ENCODE peak calls at places on chromosomes 3 and 15, in four cellular contexts. H is HepG2, Z is NT2/D1, N is GM12878. J is an unnamed sample.
A peak's percentile ranks its signal among the peaks of the same experiment; 100 is the strongest.

GRCh38 chr3:48966876-48967361 is 23.1 kb upstream of the P4HTM start:
- DNase-seq in Z (no peak), N (no peak), H (no peak), J (no peak)

GRCh38 chr3:193857996-193858395 is 265.0 kb downstream of the OPA1 start:
- DNase-seq in Z (no peak), H (no peak), N (no peak), J (no peak)

GRCh38 chr15:77171568-77171967 is 100.7 kb upstream of the TSPAN3 start:
- DNase-seq in N (no peak), Z (no peak), H (no peak), J (no peak)

GRCh38 chr3:14151471-14152083 is 26.7 kb downstream of the TMEM43 start:
- DNase-seq in Z (no peak), N (no peak), H (no peak), J (no peak)

GRCh38 chr3:13420051-13420816 is at the start of gene NUP210:
- DNase-seq in N (no peak), Z (no peak), H (peak; percentile 50), J (peak; percentile 75)

GRCh38 chr3:104291437-104291851 is 1075.3 kb upstream of the ALCAM start:
- DNase-seq in N (no peak), H (no peak), Z (no peak), J (no peak)

GRCh38 chr3:127658234-127658633 is 14.5 kb upstream of the ABTB1 start:
- DNase-seq in H (no peak), Z (no peak), N (no peak), J (no peak)

GRCh38 chr3:88912294-88913014 is 195.0 kb upstream of the EPHA3 start:
- DNase-seq in H (no peak), N (no peak), Z (peak; percentile 80), J (no peak)

GRCh38 chr3:129558772-129559564 is 16.0 kb downstream of the H1-8 start:
- DNase-seq in N (no peak), H (peak; percentile 74), Z (no peak), J (no peak)
- TF ChIP-seq SUZ12 in N (no peak), H (no peak), Z (no peak), J (no peak)

GRCh38 chr3:159787794-159788205 is 200.8 kb upstream of the IL12A start:
- DNase-seq in Z (no peak), H (peak; percentile 64), N (no peak), J (no peak)

GRCh38 chr3:159789742-159790635 is 198.6 kb upstream of the IL12A start:
- DNase-seq in Z (no peak), H (no peak), N (no peak), J (no peak)

GRCh38 chr3:159787191-159787590 is 201.4 kb upstream of the IL12A start:
- DNase-seq in Z (no peak), H (peak; percentile 85), N (no peak), J (no peak)

GRCh38 chr3:159788291-159788690 is 200.3 kb upstream of the IL12A start:
- DNase-seq in Z (no peak), H (no peak), N (no peak), J (no peak)

DNA sequence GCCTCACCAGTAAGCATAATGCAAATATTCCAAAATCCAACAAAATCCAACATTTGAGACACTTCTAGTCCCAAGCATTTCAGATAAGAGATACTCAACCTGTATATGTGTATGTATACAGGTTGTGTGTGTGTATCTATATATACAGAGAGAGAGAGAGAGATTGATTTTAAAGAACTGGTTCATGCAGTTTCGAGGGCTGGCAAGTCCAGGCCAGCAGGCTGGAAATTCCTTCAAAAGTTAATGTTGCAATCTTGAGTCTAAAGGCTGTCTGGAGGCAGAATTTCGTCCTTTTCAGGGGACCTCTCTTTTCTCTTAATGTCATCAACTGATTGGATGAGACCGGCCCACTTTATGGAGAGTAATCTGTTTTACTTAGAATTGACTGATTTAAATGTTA is 199.6 kb upstream of the IL12A start:
- DNase-seq in H (no peak), N (no peak), Z (no peak), J (no peak)
- TF ChIP-seq SUZ12 in H (no peak), N (no peak), Z (no peak), J (no peak)

GRCh38 chr3:29065211-29065785 is 215.6 kb upstream of the RBMS3 start:
- DNase-seq in N (no peak), Z (peak; percentile 74), H (no peak), J (peak; percentile 34)

GRCh38 chr3:29067014-29067413 is 213.9 kb upstream of the RBMS3 start:
- DNase-seq in H (no peak), N (no peak), Z (no peak), J (no peak)

DNA sequence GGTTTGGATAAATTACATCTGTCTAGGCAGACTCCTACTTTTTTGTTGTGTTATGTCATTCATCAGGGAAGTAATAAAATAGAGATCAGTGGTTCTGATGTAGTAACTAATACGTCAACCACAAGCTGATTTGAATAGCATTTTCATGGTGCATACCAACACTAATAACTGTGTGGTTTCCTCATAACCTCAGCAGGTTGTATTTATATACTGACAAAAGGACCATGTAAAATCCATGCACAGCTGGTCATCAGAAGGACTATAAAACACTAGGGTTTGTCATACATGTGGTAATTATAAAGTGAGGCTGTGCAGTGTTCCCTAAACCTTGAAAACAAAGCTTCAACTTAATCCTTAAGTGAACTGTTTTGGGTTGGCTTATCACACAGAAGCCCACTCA is 216.8 kb upstream of the RBMS3 start:
- DNase-seq in H (no peak), N (no peak), Z (no peak), J (peak; percentile 6)
- TF ChIP-seq SUZ12 in H (no peak), N (no peak), Z (no peak), J (no peak)

GRCh38 chr3:53219897-53220483 is 35.8 kb downstream of the TKT start:
- DNase-seq in H (peak; percentile 76), N (peak; percentile 17), Z (peak; percentile 90), J (peak; percentile 88)
- TF ChIP-seq SUZ12 in H (no peak), N (no peak), Z (no peak), J (no peak)

GRCh38 chr15:64224508-64224907 is 61.7 kb upstream of the PPIB start:
- DNase-seq in N (no peak), Z (no peak), H (peak; percentile 10), J (no peak)
- TF ChIP-seq SUZ12 in N (no peak), Z (no peak), H (no peak), J (no peak)

DNA sequence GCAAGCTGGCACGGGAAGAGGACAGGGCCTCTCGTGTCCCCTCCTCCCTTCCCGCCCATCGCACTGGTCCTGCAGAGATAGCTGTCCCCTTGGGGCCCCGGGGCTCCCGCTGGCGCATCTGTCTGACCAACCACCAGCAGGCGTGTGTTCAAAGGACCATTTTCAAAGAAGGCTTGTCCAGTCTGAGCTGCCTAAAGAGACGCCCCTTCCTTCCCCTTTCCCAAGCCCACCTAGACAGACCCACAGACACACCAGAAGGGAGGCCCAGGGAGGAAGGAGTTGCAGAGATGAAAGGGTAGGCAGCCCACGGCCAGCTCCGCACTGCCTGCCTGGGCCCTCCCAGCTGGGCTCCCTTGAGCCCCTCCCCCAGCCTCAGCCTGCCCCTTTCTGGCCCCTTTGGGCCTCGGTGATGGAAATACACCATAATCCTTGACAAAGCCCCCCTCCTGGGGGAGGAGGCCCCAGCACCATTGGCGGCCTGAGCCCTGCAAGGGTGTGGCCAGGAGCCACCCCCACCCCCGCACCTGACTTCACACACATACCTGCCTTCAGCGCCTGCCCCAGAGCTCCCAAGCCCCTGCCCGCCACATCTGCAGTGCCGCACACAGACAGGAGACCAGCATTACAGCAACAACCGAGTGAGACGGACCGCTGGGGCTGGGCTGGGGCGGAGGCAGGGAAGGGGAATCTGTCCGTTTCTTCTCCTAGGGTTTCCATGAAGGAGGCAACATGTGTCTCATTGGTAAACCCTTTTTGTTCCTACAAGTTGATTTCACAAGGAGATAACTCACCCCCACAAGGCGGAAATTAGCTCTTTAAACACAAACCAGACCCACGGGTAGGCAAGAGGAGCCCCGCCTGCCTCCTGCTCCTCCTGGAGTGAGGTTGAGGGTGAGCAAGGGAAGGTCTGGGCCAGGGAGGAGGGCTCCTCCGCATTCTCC is at the start of gene STRA6:
- DNase-seq in H (peak; percentile 45), N (no peak), Z (peak; percentile 86), J (peak; percentile 45)
- TF ChIP-seq SUZ12 in H (no peak), N (no peak), Z (no peak), J (no peak)

DNA sequence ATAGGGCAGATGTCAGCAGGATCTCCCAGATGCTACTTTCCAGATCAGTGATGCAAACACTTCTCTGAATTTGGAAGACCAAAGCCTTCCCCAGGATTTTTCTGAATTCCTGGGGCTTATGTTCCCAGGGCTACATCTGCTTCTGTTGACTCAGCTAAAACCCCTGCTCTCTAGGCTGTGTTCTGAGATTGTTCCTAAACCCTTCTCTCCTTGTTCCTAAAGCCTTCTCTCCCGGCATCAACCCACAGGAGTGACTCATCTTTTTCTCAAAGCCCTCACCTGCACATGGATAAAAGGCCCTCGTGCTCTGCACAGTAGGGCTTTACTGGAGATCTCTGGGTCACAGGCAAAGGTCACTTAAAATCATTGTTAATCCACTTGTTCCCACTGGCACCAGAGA is 35.5 kb downstream of the FAH start:
- DNase-seq in Z (peak; percentile 50), H (no peak), N (no peak), J (no peak)
- TF ChIP-seq SUZ12 in Z (no peak), H (no peak), N (no peak), J (no peak)

J was measured in HEK293T.